ENCODE peak calls at places on chromosome 6, in four cellular contexts. G is HL-60, P is K562, B is GM12878. T is an unnamed sample.

GRCh38 chr6:108671790-108672189 is 111.1 kb downstream of the FOXO3 start:
- DNase-seq in G (no peak), P (no peak), B (no peak), T (no peak)

GRCh38 chr6:42745083-42745637 is 743 bp downstream of the TBCC start:
- DNase-seq in G (peak), P (peak), B (no peak), T (peak)

GRCh38 chr6:36171573-36171972 is 25.0 kb upstream of the BRPF3 start:
- DNase-seq in P (no peak), G (no peak), B (no peak), T (no peak)

GRCh38 chr6:105836379-105836778 is 249.8 kb upstream of the PRDM1 start:
- DNase-seq in G (no peak), P (no peak), B (no peak), T (no peak)

GRCh38 chr6:6840831-6841263 is 252.3 kb downstream of the LY86 start:
- DNase-seq in G (peak), B (no peak), P (no peak), T (no peak)

GRCh38 chr6:149455028-149455732 is 29.6 kb downstream of the ZC3H12D start:
- DNase-seq in G (no peak), B (no peak), P (no peak), T (no peak)

GRCh38 chr6:123909989-123910388 is 106.3 kb downstream of the NKAIN2 start:
- DNase-seq in B (no peak), G (no peak), P (no peak), T (no peak)

GRCh38 chr6:170207586-170207985 is 83.3 kb downstream of the DLL1 start:
- DNase-seq in G (no peak), B (no peak), P (no peak), T (no peak)

GRCh38 chr6:69416739-69417138 is 380.1 kb downstream of the LMBRD1 start:
- DNase-seq in G (no peak), P (no peak), B (no peak), T (no peak)

GRCh38 chr6:44416103-44416502 is 28.6 kb downstream of the CDC5L start:
- DNase-seq in B (no peak), G (no peak), P (peak), T (no peak)

GRCh38 chr6:143141442-143141841 is 80.8 kb downstream of the AIG1 start:
- DNase-seq in P (no peak), G (no peak), B (no peak), T (no peak)

DNA sequence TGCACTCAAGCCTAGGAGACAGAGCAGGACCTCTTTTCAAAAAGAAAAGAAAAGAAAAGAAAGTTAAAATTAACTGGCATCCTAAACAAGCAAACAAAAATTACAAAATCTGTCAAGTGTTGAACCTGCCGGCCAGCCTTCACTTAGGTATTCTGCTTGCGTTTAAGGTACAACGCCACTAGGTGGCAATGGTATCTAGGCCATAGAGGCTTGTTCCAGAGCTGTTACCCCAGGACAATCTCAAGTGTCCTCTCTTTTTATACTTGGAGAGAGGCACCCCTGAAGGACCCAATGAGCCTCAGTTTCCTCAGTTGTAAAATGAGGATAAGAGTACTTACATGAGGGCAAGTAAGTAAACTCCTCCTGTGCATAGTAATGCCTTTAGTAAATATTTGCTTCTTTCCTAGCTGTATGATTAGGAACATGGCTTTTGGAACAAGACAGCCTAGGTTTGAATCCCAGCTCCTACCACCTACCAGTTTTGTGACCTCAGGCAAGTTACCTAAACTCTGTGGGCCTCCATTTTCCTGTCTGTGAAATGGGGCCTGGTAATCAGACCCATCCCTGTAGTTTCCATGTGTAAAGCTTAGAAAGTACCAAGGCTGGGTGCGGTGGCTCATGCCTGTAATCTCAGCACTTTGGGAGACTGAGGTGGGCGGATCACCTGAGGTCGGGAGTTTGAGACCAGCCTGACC is 5.8 kb upstream of the PACSIN1 start:
- DNase-seq in P (peak), G (peak), B (peak), T (peak)
- TF ChIP-seq SPI1 in P (no peak), G (no peak), B (no peak), T (no peak)

DNA sequence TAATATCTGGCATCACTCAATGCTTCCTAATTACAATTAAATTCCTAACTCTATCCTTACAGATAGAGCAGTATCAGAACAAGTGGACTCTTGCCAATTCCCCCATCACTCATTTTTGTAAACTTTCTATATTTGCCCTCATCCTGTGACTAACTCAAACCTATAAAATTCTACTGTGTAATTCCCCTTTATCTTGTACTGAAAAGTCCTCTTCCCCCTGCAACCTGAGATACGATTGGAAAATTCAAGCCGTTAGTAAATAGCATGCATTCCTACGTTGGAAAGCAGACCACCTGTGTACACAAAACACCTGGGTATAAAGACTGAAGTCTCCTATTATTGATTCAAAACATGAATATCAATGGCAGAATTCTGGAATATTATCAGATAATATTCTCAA is 70.4 kb upstream of the KCNQ5 start:
- DNase-seq in P (no peak), B (no peak), G (no peak), T (no peak)
- TF ChIP-seq SPI1 in P (no peak), B (no peak), G (no peak), T (no peak)

DNA sequence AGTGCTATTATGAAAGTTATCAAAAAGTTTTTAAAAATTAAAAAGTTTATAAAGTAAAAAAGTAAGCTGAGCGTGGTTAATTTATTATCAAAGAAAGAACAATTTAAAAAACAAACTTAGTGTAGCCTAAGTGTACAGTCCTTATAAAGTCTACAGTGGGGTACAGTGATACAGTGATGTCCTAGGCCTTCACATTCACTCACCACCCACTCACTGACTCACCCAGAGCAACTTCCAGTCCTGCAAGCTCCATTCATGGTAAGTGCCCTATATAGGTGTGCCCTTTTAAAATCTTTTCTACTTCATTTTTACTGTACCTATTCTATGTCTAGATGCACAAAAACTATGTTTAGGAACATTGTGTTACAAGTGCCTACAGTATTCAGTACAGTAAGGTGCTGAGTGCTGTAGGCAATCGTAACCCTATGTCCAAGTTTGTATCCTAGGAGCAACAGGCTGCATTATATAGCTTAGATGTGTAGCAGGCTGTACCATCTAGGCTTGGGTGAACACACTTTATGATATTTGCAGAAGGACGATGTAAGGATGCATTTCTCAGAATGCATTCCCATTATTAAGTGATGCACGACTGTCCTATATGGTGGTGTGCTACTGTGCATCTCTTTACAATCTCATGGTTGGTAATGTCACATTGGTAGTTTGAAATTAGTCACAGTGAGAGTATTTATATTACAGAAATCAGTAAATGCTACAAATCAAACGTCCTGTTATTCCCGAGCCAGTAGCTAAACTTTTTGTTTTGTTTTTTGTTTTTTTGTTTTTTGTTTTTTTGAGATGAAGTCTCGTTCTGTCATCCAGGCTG is 158.3 kb downstream of the GMPR start:
- DNase-seq in B (no peak), G (no peak), P (no peak), T (no peak)
- TF ChIP-seq SPI1 in B (no peak), G (no peak), P (no peak), T (no peak)

DNA sequence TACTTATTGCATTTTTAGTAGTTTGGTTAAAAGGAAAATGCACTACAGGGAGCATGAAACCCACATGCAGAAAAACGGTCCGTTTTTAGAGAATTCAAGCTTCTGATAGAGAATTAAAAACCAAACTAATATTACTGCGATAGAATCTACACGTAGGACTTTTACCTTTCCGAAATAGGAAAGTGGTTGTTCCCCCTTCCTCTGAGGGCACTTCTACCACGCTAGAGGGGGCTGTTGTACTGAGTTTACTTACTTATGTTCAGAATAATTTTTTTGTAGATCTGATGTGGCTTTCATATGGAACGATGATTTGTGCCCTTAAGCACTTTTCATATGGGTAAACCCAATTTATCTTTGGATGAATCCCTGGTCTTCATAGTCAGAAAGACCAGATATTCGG is 264.3 kb upstream of the PLN start:
- DNase-seq in G (no peak), P (peak), B (no peak), T (no peak)
- TF ChIP-seq SPI1 in G (no peak), P (no peak), B (no peak), T (peak)

GRCh38 chr6:141513830-141514229 is 618.9 kb upstream of the GJE1 start:
- DNase-seq in P (no peak), B (no peak), G (no peak), T (no peak)
- TF ChIP-seq SPI1 in P (no peak), B (no peak), G (no peak), T (no peak)

GRCh38 chr6:125815050-125815910 is 24.5 kb downstream of the NCOA7 start:
- DNase-seq in B (no peak), P (no peak), G (no peak), T (no peak)

GRCh38 chr6:125811259-125811658 is 20.5 kb downstream of the NCOA7 start:
- DNase-seq in P (peak), G (no peak), B (no peak), T (no peak)

GRCh38 chr6:125810435-125810834 is 19.7 kb downstream of the NCOA7 start:
- DNase-seq in B (no peak), G (no peak), P (no peak), T (no peak)

GRCh38 chr6:125809771-125810315 is 19.1 kb downstream of the NCOA7 start:
- DNase-seq in B (no peak), P (no peak), G (no peak), T (no peak)

DNA sequence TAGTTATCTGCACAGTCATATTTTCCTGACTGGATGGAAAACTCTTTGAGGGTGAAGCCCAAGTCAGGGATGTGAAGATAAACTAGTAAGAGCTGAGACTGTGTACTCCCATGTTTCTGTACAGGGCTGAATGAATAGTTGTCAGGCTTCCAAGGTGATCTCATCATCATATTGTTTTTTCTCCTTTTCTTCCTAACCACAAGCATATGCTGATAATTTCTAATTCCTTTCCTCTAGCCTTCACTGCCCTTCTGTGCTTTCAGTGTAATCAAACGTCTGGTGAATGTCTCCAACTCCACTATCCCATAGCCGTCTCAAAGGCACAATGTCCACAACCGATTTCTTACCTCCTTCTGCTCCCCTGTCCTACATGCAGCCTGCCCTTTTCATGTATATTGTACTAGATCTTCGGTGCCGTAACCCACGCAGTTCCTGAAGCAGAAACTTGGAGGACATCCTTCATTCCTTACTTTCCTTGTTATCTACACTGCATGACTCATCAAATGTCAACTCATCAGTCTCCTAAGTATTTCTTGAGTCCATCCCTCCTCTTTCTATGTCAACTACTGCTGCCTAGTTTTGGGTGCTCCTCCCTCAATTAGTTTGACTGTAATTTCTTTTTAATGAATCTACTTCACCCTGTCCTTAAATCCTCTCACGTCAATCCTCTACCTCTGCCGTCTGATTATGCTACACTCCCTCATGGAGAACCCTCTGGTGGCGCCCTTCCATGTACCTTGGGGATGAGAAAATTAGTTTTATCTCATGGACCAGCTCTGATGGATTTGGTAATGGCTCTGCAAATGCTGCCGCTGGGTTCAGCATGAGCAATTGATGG is 21.9 kb downstream of the NCOA7 start:
- DNase-seq in G (no peak), B (no peak), P (peak), T (no peak)
- TF ChIP-seq SPI1 in G (no peak), B (no peak), P (no peak), T (no peak)

GRCh38 chr6:10180138-10181074 is 234.5 kb downstream of the TFAP2A start:
- DNase-seq in B (no peak), G (no peak), P (no peak), T (no peak)
- TF ChIP-seq SPI1 in B (no peak), G (no peak), P (no peak), T (no peak)

DNA sequence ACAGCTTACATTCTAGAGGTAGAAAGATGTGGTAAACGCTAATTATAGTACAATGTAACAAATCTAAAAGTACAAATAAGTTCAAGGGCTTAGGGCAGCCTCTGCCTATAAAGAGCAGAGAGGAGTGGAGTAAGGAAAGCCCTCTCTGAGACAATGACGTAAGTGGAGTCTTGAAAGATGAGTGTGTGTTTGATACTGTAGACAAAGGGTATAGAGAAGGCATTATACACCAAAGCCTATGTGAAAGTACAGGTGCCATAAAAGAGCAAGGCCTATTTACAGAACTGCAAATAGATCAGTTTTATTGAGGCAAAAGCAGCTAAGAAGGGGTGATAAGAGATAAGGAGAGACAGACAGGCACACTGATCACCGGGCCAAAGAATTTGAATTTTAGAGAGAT is 10.9 kb downstream of the GOPC start:
- DNase-seq in B (no peak), P (no peak), G (no peak), T (no peak)
- TF ChIP-seq SPI1 in B (no peak), P (no peak), G (no peak), T (no peak)

DNA sequence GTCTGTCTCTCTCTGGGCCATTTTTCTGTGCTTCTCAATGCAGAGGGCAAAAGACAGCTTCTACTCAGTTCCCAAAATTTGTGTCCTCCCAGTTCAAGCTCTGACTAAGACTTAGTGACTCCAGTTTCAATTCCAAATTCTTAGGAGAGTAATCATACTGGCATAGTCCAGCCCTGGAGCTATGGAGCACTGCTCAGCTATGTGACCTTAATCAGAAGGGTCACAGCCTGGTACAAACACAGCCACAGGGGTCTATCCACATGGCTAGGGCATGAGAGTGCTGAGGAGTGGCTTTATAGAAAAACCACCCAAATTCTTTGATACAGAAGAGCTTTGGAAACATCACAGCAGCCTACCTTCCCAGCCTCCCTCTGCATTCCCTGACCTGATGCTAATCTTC is 92.0 kb downstream of the FOXF2 start:
- DNase-seq in B (no peak), P (no peak), G (no peak), T (no peak)
- TF ChIP-seq SPI1 in B (peak), P (no peak), G (no peak), T (no peak)

GRCh38 chr6:107491791-107492674 is 2.1 kb downstream of the SOBP start:
- DNase-seq in B (no peak), G (peak), P (no peak), T (no peak)
- TF ChIP-seq SPI1 in B (no peak), G (no peak), P (no peak), T (no peak)